ENCODE peak calls at places on chromosome 22, in nine cellular contexts. One of them, this sample, is unnamed.

GRCh38 chr22:44139773-44140172 is 41.0 kb upstream of the PARVG start:
- DNase-seq in HT-29: no peak
- DNase-seq in M059J: no peak
- DNase-seq in fibroblast of lung: no peak
- DNase-seq in RCC 7860: no peak
- DNase-seq in SJSA1: no peak
- DNase-seq in hepatocyte: no peak
- DNase-seq in activated gamma-delta T cell: no peak
- DNase-seq in stimulated activated CD8-positive, alpha-beta memory T cell treated with anti-CD3 and anti-CD28 coated beads, Interleukin-4, amount 100 ng/mL, for 1 hour: no peak
- DNase-seq in this sample: no peak

GRCh38 chr22:25627271-25627848 is 62.9 kb downstream of the GRK3 start:
- DNase-seq in fibroblast of lung: peak
- DNase-seq in SJSA1: peak
- DNase-seq in activated gamma-delta T cell: no peak
- DNase-seq in M059J: peak
- DNase-seq in HT-29: no peak
- DNase-seq in stimulated activated CD8-positive, alpha-beta memory T cell treated with anti-CD3 and anti-CD28 coated beads, Interleukin-4, amount 100 ng/mL, for 1 hour: no peak
- DNase-seq in hepatocyte: no peak
- DNase-seq in RCC 7860: no peak
- DNase-seq in this sample: no peak

GRCh38 chr22:19661156-19661555 is 53.1 kb upstream of the SEPTIN5 start:
- DNase-seq in hepatocyte: no peak
- DNase-seq in activated gamma-delta T cell: no peak
- DNase-seq in stimulated activated CD8-positive, alpha-beta memory T cell treated with anti-CD3 and anti-CD28 coated beads, Interleukin-4, amount 100 ng/mL, for 1 hour: no peak
- DNase-seq in M059J: no peak
- DNase-seq in fibroblast of lung: no peak
- DNase-seq in HT-29: no peak
- DNase-seq in SJSA1: no peak
- DNase-seq in RCC 7860: no peak
- DNase-seq in this sample: no peak

GRCh38 chr22:40008726-40009125 is 14.0 kb downstream of the FAM83F start:
- DNase-seq in hepatocyte: no peak
- DNase-seq in HT-29: no peak
- DNase-seq in RCC 7860: peak
- DNase-seq in M059J: peak
- DNase-seq in fibroblast of lung: peak
- DNase-seq in SJSA1: no peak
- DNase-seq in stimulated activated CD8-positive, alpha-beta memory T cell treated with anti-CD3 and anti-CD28 coated beads, Interleukin-4, amount 100 ng/mL, for 1 hour: no peak
- DNase-seq in activated gamma-delta T cell: no peak
- DNase-seq in this sample: no peak

GRCh38 chr22:24424001-24424900 is 3.1 kb upstream of the ADORA2A start:
- DNase-seq in stimulated activated CD8-positive, alpha-beta memory T cell treated with anti-CD3 and anti-CD28 coated beads, Interleukin-4, amount 100 ng/mL, for 1 hour: no peak
- DNase-seq in SJSA1: no peak
- DNase-seq in M059J: no peak
- DNase-seq in hepatocyte: peak
- DNase-seq in activated gamma-delta T cell: peak
- DNase-seq in fibroblast of lung: no peak
- DNase-seq in RCC 7860: no peak
- DNase-seq in HT-29: no peak
- DNase-seq in this sample: no peak

GRCh38 chr22:10778296-10778814 is 4749.6 kb upstream of the OR11H1 start:
- DNase-seq in hepatocyte: no peak
- DNase-seq in RCC 7860: no peak
- DNase-seq in HT-29: no peak
- DNase-seq in activated gamma-delta T cell: no peak
- DNase-seq in SJSA1: no peak
- DNase-seq in fibroblast of lung: no peak
- DNase-seq in M059J: no peak
- DNase-seq in stimulated activated CD8-positive, alpha-beta memory T cell treated with anti-CD3 and anti-CD28 coated beads, Interleukin-4, amount 100 ng/mL, for 1 hour: no peak
- DNase-seq in this sample: no peak

GRCh38 chr22:35631597-35631996 is 14.5 kb upstream of the MB start:
- DNase-seq in fibroblast of lung: no peak
- DNase-seq in hepatocyte: peak
- DNase-seq in M059J: peak
- DNase-seq in HT-29: peak
- DNase-seq in stimulated activated CD8-positive, alpha-beta memory T cell treated with anti-CD3 and anti-CD28 coated beads, Interleukin-4, amount 100 ng/mL, for 1 hour: no peak
- DNase-seq in RCC 7860: peak
- DNase-seq in activated gamma-delta T cell: no peak
- DNase-seq in SJSA1: peak
- DNase-seq in this sample: peak

GRCh38 chr22:36405671-36406070 is 17.9 kb upstream of the MYH9 start:
- DNase-seq in HT-29: peak
- DNase-seq in hepatocyte: no peak
- DNase-seq in activated gamma-delta T cell: no peak
- DNase-seq in stimulated activated CD8-positive, alpha-beta memory T cell treated with anti-CD3 and anti-CD28 coated beads, Interleukin-4, amount 100 ng/mL, for 1 hour: peak
- DNase-seq in M059J: peak
- DNase-seq in fibroblast of lung: no peak
- DNase-seq in RCC 7860: peak
- DNase-seq in SJSA1: peak
- DNase-seq in this sample: peak

GRCh38 chr22:29030618-29031235 is 30.9 kb downstream of the C22orf31 start:
- DNase-seq in M059J: peak
- DNase-seq in hepatocyte: peak
- DNase-seq in RCC 7860: peak
- DNase-seq in stimulated activated CD8-positive, alpha-beta memory T cell treated with anti-CD3 and anti-CD28 coated beads, Interleukin-4, amount 100 ng/mL, for 1 hour: no peak
- DNase-seq in fibroblast of lung: peak
- DNase-seq in HT-29: peak
- DNase-seq in activated gamma-delta T cell: no peak
- DNase-seq in SJSA1: no peak
- DNase-seq in this sample: no peak

GRCh38 chr22:43134553-43134952 is 8.6 kb downstream of the MCAT start:
- DNase-seq in fibroblast of lung: no peak
- DNase-seq in SJSA1: no peak
- DNase-seq in HT-29: no peak
- DNase-seq in RCC 7860: no peak
- DNase-seq in hepatocyte: no peak
- DNase-seq in activated gamma-delta T cell: no peak
- DNase-seq in stimulated activated CD8-positive, alpha-beta memory T cell treated with anti-CD3 and anti-CD28 coated beads, Interleukin-4, amount 100 ng/mL, for 1 hour: no peak
- DNase-seq in M059J: no peak
- DNase-seq in this sample: no peak

GRCh38 chr22:40511604-40512003 is 124.9 kb downstream of the MRTFA start:
- DNase-seq in fibroblast of lung: no peak
- DNase-seq in activated gamma-delta T cell: no peak
- DNase-seq in SJSA1: no peak
- DNase-seq in stimulated activated CD8-positive, alpha-beta memory T cell treated with anti-CD3 and anti-CD28 coated beads, Interleukin-4, amount 100 ng/mL, for 1 hour: no peak
- DNase-seq in HT-29: no peak
- DNase-seq in hepatocyte: no peak
- DNase-seq in M059J: peak
- DNase-seq in RCC 7860: no peak
- DNase-seq in this sample: no peak

GRCh38 chr22:40671369-40671768 is 7.9 kb upstream of the MCHR1 start:
- DNase-seq in HT-29: no peak
- DNase-seq in fibroblast of lung: no peak
- DNase-seq in M059J: no peak
- DNase-seq in activated gamma-delta T cell: no peak
- DNase-seq in hepatocyte: no peak
- DNase-seq in SJSA1: no peak
- DNase-seq in RCC 7860: no peak
- DNase-seq in stimulated activated CD8-positive, alpha-beta memory T cell treated with anti-CD3 and anti-CD28 coated beads, Interleukin-4, amount 100 ng/mL, for 1 hour: no peak
- DNase-seq in this sample: no peak

GRCh38 chr22:26172389-26172990 is 3.2 kb downstream of the SEZ6L start:
- DNase-seq in SJSA1: peak
- DNase-seq in RCC 7860: no peak
- DNase-seq in M059J: peak
- DNase-seq in fibroblast of lung: peak
- DNase-seq in activated gamma-delta T cell: no peak
- DNase-seq in HT-29: peak
- DNase-seq in hepatocyte: peak
- DNase-seq in stimulated activated CD8-positive, alpha-beta memory T cell treated with anti-CD3 and anti-CD28 coated beads, Interleukin-4, amount 100 ng/mL, for 1 hour: no peak
- DNase-seq in this sample: no peak

This sample was measured in NK-92 treated with Interleukin-12 subunit alpha and Interleukin-12 subunit beta, amount 100 ng/mL, for 24 hours.